ENCODE peak calls at places on chromosomes 5 and 9, in nine cellular contexts. F, C, V, N, O, R, K, T and H are unnamed samples.

GRCh38 chr5:39716532-39716971 is 291.8 kb upstream of the DAB2 start:
- DNase-seq in C (no peak), O (peak; percentile 69), N (peak; percentile 5), F (peak; percentile 46), K (no peak), V (peak; percentile 54), T (peak; percentile 20), R (no peak), H (peak; percentile 26)

GRCh38 chr9:129774791-129775149 is 21.9 kb upstream of the PTGES start:
- DNase-seq in N (no peak), T (no peak), V (no peak), F (no peak), R (no peak), C (no peak), O (no peak), K (no peak), H (no peak)

GRCh38 chr9:112772215-112772509 is 21.6 kb downstream of the SNX30 start:
- DNase-seq in N (no peak), C (no peak), R (no peak), O (no peak), T (no peak), K (no peak), F (no peak), V (no peak), H (no peak)

GRCh38 chr5:134127376-134127861 is 12.9 kb downstream of the TCF7 start:
- DNase-seq in F (peak; percentile 58), C (peak; percentile 79), V (peak; percentile 66), R (no peak), K (no peak), T (no peak), O (peak; percentile 43), N (no peak), H (no peak)

GRCh38 chr9:98150726-98151125 is 31.7 kb upstream of the TRIM14 start:
- DNase-seq in R (no peak), O (no peak), K (no peak), C (no peak), T (no peak), V (no peak), N (no peak), F (no peak), H (no peak)

GRCh38 chr5:51895834-51896233 is 512.6 kb downstream of the ISL1 start:
- DNase-seq in R (no peak), V (no peak), O (no peak), N (no peak), K (no peak), T (no peak), F (no peak), C (no peak), H (no peak)

GRCh38 chr5:123809594-123810172 is 297.7 kb downstream of the CSNK1G3 start:
- DNase-seq in T (no peak), V (no peak), N (no peak), R (no peak), O (no peak), K (no peak), C (no peak), F (no peak), H (no peak)

GRCh38 chr9:91741529-91741928 is 208.5 kb downstream of the ROR2 start:
- DNase-seq in T (no peak), F (peak; percentile 93), N (no peak), R (no peak), C (no peak), K (no peak), O (peak; percentile 69), V (peak; percentile 81), H (peak; percentile 63)

GRCh38 chr9:84266087-84266561 is 74.4 kb downstream of the SLC28A3 start:
- DNase-seq in R (no peak), T (peak; percentile 9), O (no peak), N (no peak), K (no peak), C (no peak), V (no peak), F (no peak), H (no peak)

GRCh38 chr9:71725590-71726338 is 42.5 kb downstream of the CEMIP2 start:
- DNase-seq in N (no peak), C (no peak), R (no peak), O (peak; percentile 34), K (no peak), F (peak; percentile 90), V (peak; percentile 92), T (peak; percentile 70), H (peak; percentile 87)

GRCh38 chr9:98805506-98806272 is 1.8 kb upstream of the GALNT12 start:
- DNase-seq in N (no peak), R (no peak), V (peak; percentile 75), O (peak; percentile 58), F (peak; percentile 86), C (no peak), T (no peak), K (no peak), H (peak; percentile 59)

GRCh38 chr5:80579050-80579449 is 9.0 kb upstream of the ANKRD34B start:
- DNase-seq in C (no peak), R (no peak), V (no peak), T (no peak), K (no peak), O (no peak), F (no peak), N (no peak), H (no peak)

GRCh38 chr5:108945094-108945493 is 197.4 kb downstream of the FER start:
- DNase-seq in T (no peak), C (no peak), O (no peak), K (no peak), V (no peak), R (no peak), F (no peak), N (no peak), H (no peak)

GRCh38 chr9:98860871-98861293 is 53.4 kb downstream of the GALNT12 start:
- DNase-seq in C (no peak), F (peak; percentile 95), O (peak; percentile 84), T (peak; percentile 21), R (peak; percentile 60), V (peak; percentile 78), N (no peak), K (no peak), H (peak; percentile 64)

GRCh38 chr5:1912951-1913565 is 30.3 kb upstream of the IRX4 start:
- DNase-seq in F (no peak), O (no peak), V (no peak), N (no peak), R (no peak), K (no peak), C (no peak), T (no peak), H (no peak)

GRCh38 chr9:129868571-129869486 is 33.6 kb downstream of the USP20 start:
- DNase-seq in V (no peak), T (no peak), N (peak; percentile 95), C (no peak), R (no peak), F (no peak), O (no peak), K (peak; percentile 80), H (peak; percentile 34)

GRCh38 chr5:177447611-177448243 is 1.1 kb downstream of the PRR7 start:
- DNase-seq in N (no peak), V (peak; percentile 73), T (peak; percentile 88), O (no peak), K (no peak), C (no peak), F (peak; percentile 51), R (no peak), H (peak; percentile 92)

GRCh38 chr5:171975262-171975876 is 31.1 kb downstream of the FBXW11 start:
- DNase-seq in N (no peak), T (no peak), K (no peak), R (no peak), F (peak; percentile 49), V (peak; percentile 80), C (no peak), O (peak; percentile 47), H (no peak)

DNA sequence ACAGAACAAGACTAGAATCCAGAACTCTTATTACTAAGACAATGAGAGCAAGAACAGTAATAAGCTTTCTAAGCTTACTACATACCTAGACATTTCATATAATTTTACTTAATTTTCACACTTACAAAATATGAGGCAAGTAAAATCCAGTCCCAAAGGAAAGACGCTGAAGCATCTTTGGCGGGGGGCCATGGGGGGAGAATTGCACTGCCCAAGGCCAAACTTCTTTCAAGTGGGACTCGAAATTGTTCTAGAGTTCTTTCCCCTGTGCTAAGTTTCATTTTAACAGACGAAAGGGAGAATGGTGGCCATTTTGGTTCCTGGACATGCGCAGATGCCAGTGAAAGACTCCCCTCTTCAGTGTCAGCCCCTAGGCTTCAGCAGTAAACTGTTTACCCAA is 72.3 kb downstream of the PRRT1B start:
- DNase-seq in T (no peak), O (no peak), F (no peak), N (no peak), R (no peak), K (no peak), C (no peak), V (no peak), H (no peak)
- H3K27ac ChIP-seq in T (no peak overlapping the region), O (no peak overlapping the region), F (no peak overlapping the region), N (no peak overlapping the region), R (no peak overlapping the region), K (no peak overlapping the region), C (no peak overlapping the region), V (no peak overlapping the region), H (peak overlapping the region; percentile 61)

GRCh38 chr5:145980718-145981117 is 44.3 kb downstream of the SH3RF2 start:
- DNase-seq in T (no peak), R (no peak), V (no peak), K (no peak), C (no peak), N (no peak), F (no peak), O (no peak), H (peak; percentile 31)
- TF ChIP-seq CTCF in T (peak; percentile 31), R (no peak), V (no peak), K (no peak), C (no peak), N (no peak), F (no peak), O (peak; percentile 24), H (no peak)

GRCh38 chr9:13569706-13570423 is 290.4 kb upstream of the MPDZ start:
- DNase-seq in C (no peak), F (no peak), V (peak; percentile 78), O (peak; percentile 42), K (no peak), T (no peak), N (no peak), R (no peak), H (no peak)
- H3K27ac ChIP-seq in C (no peak overlapping the region), F (no peak overlapping the region), V (no peak overlapping the region), O (no peak overlapping the region), K (no peak overlapping the region), T (no peak overlapping the region), N (no peak overlapping the region), R (no peak overlapping the region), H (no peak overlapping the region)

GRCh38 chr9:137035937-137036336 is 4.0 kb upstream of the FUT7 start:
- DNase-seq in O (no peak), F (no peak), V (no peak), T (no peak), R (no peak), C (no peak), N (no peak), K (no peak), H (no peak)

GRCh38 chr9:137034709-137035506 is 3.0 kb upstream of the FUT7 start:
- DNase-seq in V (peak; percentile 69), C (peak; percentile 55), R (peak; percentile 75), F (peak; percentile 77), T (peak; percentile 92), K (peak; percentile 79), O (peak; percentile 68), N (peak; percentile 80), H (peak; percentile 91)

GRCh38 chr9:137034039-137034708 is 2.3 kb upstream of the FUT7 start:
- DNase-seq in K (no peak), T (no peak), N (no peak), V (no peak), O (no peak), F (no peak), R (no peak), C (no peak), H (no peak)

GRCh38 chr9:137037035-137037434 is 5.1 kb upstream of the FUT7 start:
- DNase-seq in R (no peak), F (no peak), K (no peak), C (no peak), N (no peak), T (no peak), O (no peak), V (no peak), H (no peak)

GRCh38 chr9:137035507-137035834 is 3.6 kb upstream of the FUT7 start:
- DNase-seq in V (no peak), R (no peak), T (no peak), N (no peak), O (no peak), F (no peak), C (no peak), K (no peak), H (no peak)
- TF ChIP-seq CTCF in V (no peak), R (no peak), T (peak; percentile 38), N (peak; percentile 61), O (no peak), F (no peak), C (no peak), K (no peak), H (peak; percentile 89)